ENCODE peak calls at places on chromosomes 12 and 14, in eight cellular contexts. One of them, this sample, is unnamed.

GRCh38 chr12:34398366-34398705 is 376.0 kb downstream of the ALG10 start:
- DNase-seq in breast epithelium: no peak
- DNase-seq in AG09309: no peak
- DNase-seq in ascending aorta: no peak
- DNase-seq in heart left ventricle: peak; percentile 4
- DNase-seq in A549: no peak
- DNase-seq in MM.1S: no peak
- DNase-seq in dorsolateral prefrontal cortex: peak; percentile 1
- DNase-seq in this sample: no peak

GRCh38 chr12:131052891-131053290 is 99.2 kb downstream of the ADGRD1 start:
- DNase-seq in AG09309: no peak
- DNase-seq in A549: no peak
- DNase-seq in MM.1S: no peak
- DNase-seq in heart left ventricle: no peak
- DNase-seq in ascending aorta: no peak
- DNase-seq in breast epithelium: no peak
- DNase-seq in dorsolateral prefrontal cortex: no peak
- DNase-seq in this sample: no peak

GRCh38 chr12:117583092-117583491 is 221.7 kb upstream of the NOS1 start:
- DNase-seq in ascending aorta: no peak
- DNase-seq in breast epithelium: no peak
- DNase-seq in heart left ventricle: no peak
- DNase-seq in A549: no peak
- DNase-seq in MM.1S: no peak
- DNase-seq in dorsolateral prefrontal cortex: no peak
- DNase-seq in AG09309: no peak
- DNase-seq in this sample: no peak

GRCh38 chr12:94109154-94109553 is 39.2 kb upstream of the PLXNC1 start:
- DNase-seq in AG09309: no peak
- DNase-seq in dorsolateral prefrontal cortex: no peak
- DNase-seq in heart left ventricle: no peak
- DNase-seq in MM.1S: no peak
- DNase-seq in ascending aorta: no peak
- DNase-seq in A549: no peak
- DNase-seq in breast epithelium: no peak
- DNase-seq in this sample: no peak

GRCh38 chr12:109385339-109386078 is 37.8 kb downstream of the MYO1H start:
- DNase-seq in MM.1S: peak; percentile 46
- DNase-seq in ascending aorta: no peak
- DNase-seq in A549: peak; percentile 51
- DNase-seq in AG09309: peak; percentile 29
- DNase-seq in breast epithelium: no peak
- DNase-seq in dorsolateral prefrontal cortex: no peak
- DNase-seq in heart left ventricle: no peak
- DNase-seq in this sample: no peak

GRCh38 chr12:14840616-14841015 is 2.7 kb downstream of the ART4 start:
- DNase-seq in dorsolateral prefrontal cortex: no peak
- DNase-seq in ascending aorta: no peak
- DNase-seq in AG09309: no peak
- DNase-seq in heart left ventricle: no peak
- DNase-seq in A549: no peak
- DNase-seq in MM.1S: no peak
- DNase-seq in breast epithelium: no peak
- DNase-seq in this sample: no peak

GRCh38 chr12:93244514-93245077 is 133.1 kb upstream of the NUDT4 start:
- DNase-seq in A549: no peak
- DNase-seq in ascending aorta: no peak
- DNase-seq in breast epithelium: no peak
- DNase-seq in heart left ventricle: no peak
- DNase-seq in dorsolateral prefrontal cortex: no peak
- DNase-seq in AG09309: no peak
- DNase-seq in MM.1S: peak; percentile 49
- DNase-seq in this sample: peak; percentile 10

GRCh38 chr14:73850940-73851339 is 691 bp upstream of the PTGR2 start:
- DNase-seq in A549: no peak
- DNase-seq in dorsolateral prefrontal cortex: no peak
- DNase-seq in AG09309: no peak
- DNase-seq in ascending aorta: no peak
- DNase-seq in breast epithelium: no peak
- DNase-seq in MM.1S: no peak
- DNase-seq in heart left ventricle: no peak
- DNase-seq in this sample: no peak

GRCh38 chr12:117360551-117361311 is 695 bp downstream of the NOS1 start:
- DNase-seq in MM.1S: no peak
- DNase-seq in breast epithelium: no peak
- DNase-seq in A549: no peak
- DNase-seq in ascending aorta: no peak
- DNase-seq in heart left ventricle: no peak
- DNase-seq in AG09309: no peak
- DNase-seq in dorsolateral prefrontal cortex: no peak
- DNase-seq in this sample: no peak

GRCh38 chr14:25537846-25538455 is 488.0 kb upstream of the STXBP6 start:
- DNase-seq in ascending aorta: no peak
- DNase-seq in dorsolateral prefrontal cortex: no peak
- DNase-seq in MM.1S: peak; percentile 40
- DNase-seq in AG09309: no peak
- DNase-seq in A549: no peak
- DNase-seq in breast epithelium: no peak
- DNase-seq in heart left ventricle: no peak
- DNase-seq in this sample: no peak

GRCh38 chr12:80157640-80158039 is 58.3 kb downstream of the OTOGL start:
- DNase-seq in A549: no peak
- DNase-seq in dorsolateral prefrontal cortex: no peak
- DNase-seq in AG09309: no peak
- DNase-seq in breast epithelium: no peak
- DNase-seq in heart left ventricle: no peak
- DNase-seq in MM.1S: no peak
- DNase-seq in ascending aorta: no peak
- DNase-seq in this sample: no peak

GRCh38 chr14:94631536-94632304 is 19.5 kb downstream of the SERPINA3 start:
- DNase-seq in AG09309: no peak
- DNase-seq in ascending aorta: no peak
- DNase-seq in A549: no peak
- DNase-seq in dorsolateral prefrontal cortex: no peak
- DNase-seq in MM.1S: no peak
- DNase-seq in breast epithelium: no peak
- DNase-seq in heart left ventricle: no peak
- DNase-seq in this sample: no peak

GRCh38 chr12:18139989-18140596 is 50.1 kb upstream of the RERGL start:
- DNase-seq in dorsolateral prefrontal cortex: no peak
- DNase-seq in AG09309: no peak
- DNase-seq in MM.1S: peak; percentile 28
- DNase-seq in heart left ventricle: no peak
- DNase-seq in ascending aorta: no peak
- DNase-seq in breast epithelium: no peak
- DNase-seq in A549: no peak
- DNase-seq in this sample: no peak

GRCh38 chr14:32514236-32514635 is 185.1 kb downstream of the AKAP6 start:
- DNase-seq in dorsolateral prefrontal cortex: no peak
- DNase-seq in heart left ventricle: no peak
- DNase-seq in MM.1S: no peak
- DNase-seq in AG09309: no peak
- DNase-seq in ascending aorta: no peak
- DNase-seq in breast epithelium: no peak
- DNase-seq in A549: no peak
- DNase-seq in this sample: no peak

GRCh38 chr14:50311337-50311973 is 574 bp downstream of the L2HGDH start:
- DNase-seq in MM.1S: no peak
- DNase-seq in dorsolateral prefrontal cortex: no peak
- DNase-seq in A549: peak; percentile 90
- DNase-seq in heart left ventricle: no peak
- DNase-seq in ascending aorta: no peak
- DNase-seq in AG09309: no peak
- DNase-seq in breast epithelium: no peak
- DNase-seq in this sample: peak; percentile 10

GRCh38 chr12:124294686-124295315 is at the start of gene RFLNA:
- DNase-seq in heart left ventricle: no peak
- DNase-seq in breast epithelium: no peak
- DNase-seq in dorsolateral prefrontal cortex: no peak
- DNase-seq in A549: no peak
- DNase-seq in MM.1S: no peak
- DNase-seq in ascending aorta: no peak
- DNase-seq in AG09309: no peak
- DNase-seq in this sample: no peak

GRCh38 chr12:80838024-80838658 is 99.6 kb downstream of the LIN7A start:
- DNase-seq in dorsolateral prefrontal cortex: peak; percentile 16
- DNase-seq in AG09309: no peak
- DNase-seq in breast epithelium: no peak
- DNase-seq in heart left ventricle: no peak
- DNase-seq in MM.1S: no peak
- DNase-seq in ascending aorta: no peak
- DNase-seq in A549: no peak
- DNase-seq in this sample: no peak

GRCh38 chr14:23800811-23801210 is 152.8 kb upstream of the DHRS4 start:
- DNase-seq in dorsolateral prefrontal cortex: no peak
- DNase-seq in MM.1S: no peak
- DNase-seq in AG09309: no peak
- DNase-seq in breast epithelium: no peak
- DNase-seq in ascending aorta: no peak
- DNase-seq in heart left ventricle: no peak
- DNase-seq in A549: no peak
- DNase-seq in this sample: no peak
- TF ChIP-seq CTCF in dorsolateral prefrontal cortex: no peak
- TF ChIP-seq CTCF in MM.1S: no peak
- TF ChIP-seq CTCF in AG09309: no peak
- TF ChIP-seq CTCF in breast epithelium: no peak
- TF ChIP-seq CTCF in ascending aorta: no peak
- TF ChIP-seq CTCF in heart left ventricle: no peak
- TF ChIP-seq CTCF in A549: no peak
- TF ChIP-seq CTCF in this sample: no peak

GRCh38 chr14:89165810-89166209 is 251.2 kb downstream of the FOXN3 start:
- DNase-seq in ascending aorta: no peak
- DNase-seq in AG09309: no peak
- DNase-seq in MM.1S: no peak
- DNase-seq in heart left ventricle: no peak
- DNase-seq in breast epithelium: no peak
- DNase-seq in dorsolateral prefrontal cortex: no peak
- DNase-seq in A549: no peak
- DNase-seq in this sample: no peak
- H3K4me3 ChIP-seq in ascending aorta: peak overlapping the region; percentile 50
- H3K4me3 ChIP-seq in AG09309: no peak overlapping the region
- H3K4me3 ChIP-seq in MM.1S: peak overlapping the region; percentile 42
- H3K4me3 ChIP-seq in heart left ventricle: peak overlapping the region; percentile 9
- H3K4me3 ChIP-seq in breast epithelium: no peak overlapping the region
- H3K4me3 ChIP-seq in dorsolateral prefrontal cortex: peak overlapping the region; percentile 1
- H3K4me3 ChIP-seq in A549: no peak overlapping the region
- H3K4me3 ChIP-seq in this sample: no peak overlapping the region

GRCh38 chr12:30965613-30965985 is 39.1 kb downstream of the TSPAN11 start:
- DNase-seq in MM.1S: no peak
- DNase-seq in ascending aorta: no peak
- DNase-seq in AG09309: no peak
- DNase-seq in dorsolateral prefrontal cortex: no peak
- DNase-seq in breast epithelium: no peak
- DNase-seq in heart left ventricle: no peak
- DNase-seq in A549: peak; percentile 18
- DNase-seq in this sample: no peak
- TF ChIP-seq CTCF in MM.1S: peak; percentile 33
- TF ChIP-seq CTCF in ascending aorta: no peak
- TF ChIP-seq CTCF in AG09309: peak; percentile 27
- TF ChIP-seq CTCF in dorsolateral prefrontal cortex: no peak
- TF ChIP-seq CTCF in breast epithelium: no peak
- TF ChIP-seq CTCF in heart left ventricle: peak; percentile 16
- TF ChIP-seq CTCF in A549: no peak
- TF ChIP-seq CTCF in this sample: no peak

GRCh38 chr14:54566152-54566409 is 847 bp upstream of the SAMD4A start:
- DNase-seq in AG09309: no peak
- DNase-seq in MM.1S: no peak
- DNase-seq in ascending aorta: no peak
- DNase-seq in breast epithelium: no peak
- DNase-seq in heart left ventricle: no peak
- DNase-seq in dorsolateral prefrontal cortex: no peak
- DNase-seq in A549: no peak
- DNase-seq in this sample: no peak

GRCh38 chr14:54564799-54565235 is 2.1 kb upstream of the SAMD4A start:
- DNase-seq in ascending aorta: no peak
- DNase-seq in A549: no peak
- DNase-seq in dorsolateral prefrontal cortex: no peak
- DNase-seq in MM.1S: no peak
- DNase-seq in heart left ventricle: no peak
- DNase-seq in AG09309: no peak
- DNase-seq in breast epithelium: peak; percentile 22
- DNase-seq in this sample: no peak

GRCh38 chr14:54562334-54562733 is 4.6 kb upstream of the SAMD4A start:
- DNase-seq in MM.1S: no peak
- DNase-seq in A549: no peak
- DNase-seq in ascending aorta: no peak
- DNase-seq in breast epithelium: no peak
- DNase-seq in dorsolateral prefrontal cortex: no peak
- DNase-seq in AG09309: no peak
- DNase-seq in heart left ventricle: no peak
- DNase-seq in this sample: no peak

GRCh38 chr14:54565236-54566151 is 1.4 kb upstream of the SAMD4A start:
- DNase-seq in breast epithelium: peak; percentile 96
- DNase-seq in MM.1S: peak; percentile 75
- DNase-seq in ascending aorta: peak; percentile 86
- DNase-seq in dorsolateral prefrontal cortex: peak; percentile 93
- DNase-seq in A549: peak; percentile 88
- DNase-seq in heart left ventricle: peak; percentile 97
- DNase-seq in AG09309: peak; percentile 73
- DNase-seq in this sample: peak; percentile 78

GRCh38 chr14:54564071-54564798 is 2.7 kb upstream of the SAMD4A start:
- DNase-seq in ascending aorta: no peak
- DNase-seq in A549: peak; percentile 24
- DNase-seq in heart left ventricle: no peak
- DNase-seq in MM.1S: peak; percentile 31
- DNase-seq in breast epithelium: no peak
- DNase-seq in dorsolateral prefrontal cortex: no peak
- DNase-seq in AG09309: no peak
- DNase-seq in this sample: peak; percentile 41
- H3K4me3 ChIP-seq in ascending aorta: peak overlapping the region; percentile 87
- H3K4me3 ChIP-seq in A549: peak overlapping the region; percentile 75
- H3K4me3 ChIP-seq in heart left ventricle: no peak overlapping the region
- H3K4me3 ChIP-seq in MM.1S: peak overlapping the region; percentile 69
- H3K4me3 ChIP-seq in breast epithelium: peak overlapping the region; percentile 91
- H3K4me3 ChIP-seq in dorsolateral prefrontal cortex: peak overlapping the region; percentile 84
- H3K4me3 ChIP-seq in AG09309: no peak overlapping the region
- H3K4me3 ChIP-seq in this sample: peak overlapping the region; percentile 63

This sample was measured in GM06990.